ENCODE peak calls at places on chromosome 2, in six cellular contexts. L is GM19239; A is activated CD8-positive, alpha-beta T cell treated with anti-CD3 and anti-CD28 coated beads, Interleukin-2, amount 10 ng/mL, durations not matched to agents 7 days and 5 days; U is amniotic stem cell; P is left colon; O is kidney glomerular epithelial cell. I is an unnamed sample.

GRCh38 chr2:98899041-98899702 is 36.9 kb downstream of the CRACDL start:
- DNase-seq in U (no peak), L (no peak), A (no peak), O (no peak), P (no peak), I (no peak)

GRCh38 chr2:64837925-64838641 is 151.1 kb upstream of the SLC1A4 start:
- DNase-seq in O (peak), A (no peak), P (peak), L (no peak), U (no peak), I (peak)

GRCh38 chr2:2919574-2920365 is 457.8 kb downstream of the EIPR1 start:
- DNase-seq in O (no peak), L (no peak), A (no peak), U (no peak), P (no peak), I (no peak)

GRCh38 chr2:183242937-183243336 is 118.7 kb downstream of the NUP35 start:
- DNase-seq in O (no peak), A (no peak), U (no peak), L (no peak), P (no peak), I (no peak)

GRCh38 chr2:151083864-151084263 is 177.8 kb downstream of the RBM43 start:
- DNase-seq in U (no peak), A (no peak), L (no peak), O (no peak), P (no peak), I (no peak)

GRCh38 chr2:47534179-47534919 is 131.4 kb downstream of the MSH2 start:
- DNase-seq in O (peak), A (no peak), P (peak), U (peak), L (no peak), I (no peak)

GRCh38 chr2:62440281-62440946 is 65.6 kb downstream of the TMEM17 start:
- DNase-seq in O (no peak), A (no peak), L (no peak), P (no peak), U (no peak), I (no peak)

GRCh38 chr2:128520787-128521186 is 202.1 kb upstream of the HS6ST1 start:
- DNase-seq in O (no peak), P (no peak), U (no peak), L (peak), A (peak), I (no peak)

GRCh38 chr2:135052997-135053474 is 944 bp downstream of the RAB3GAP1 start:
- DNase-seq in P (peak), O (no peak), L (no peak), U (no peak), A (peak), I (peak)

GRCh38 chr2:37378411-37378810 is 34.0 kb downstream of the QPCT start:
- DNase-seq in P (no peak), L (no peak), U (no peak), O (peak), A (no peak), I (no peak)

GRCh38 chr2:151695778-151696177 is 38.5 kb downstream of the NEB start:
- DNase-seq in U (no peak), P (no peak), O (no peak), L (no peak), A (no peak), I (no peak)

I was measured in Right ventricle myocardium inferior.